ENCODE peak calls at places on chromosomes 4 and X, in four cellular contexts. Q, Y, F and W are unnamed samples.

GRCh38 chrX:85964744-85965143 is 82.6 kb downstream of the CHM start:
- DNase-seq in Y (no peak), F (no peak), Q (no peak), W (no peak)

GRCh38 chr4:82913305-82913704 is 12.8 kb downstream of the THAP9 start:
- DNase-seq in Q (no peak), Y (no peak), F (no peak), W (no peak)

GRCh38 chrX:71378752-71379151 is 12.6 kb downstream of the TAF1 start:
- DNase-seq in F (no peak), Y (no peak), Q (no peak), W (no peak)

GRCh38 chr4:68410149-68410548 is 37.1 kb upstream of the TMPRSS11E start:
- DNase-seq in Q (no peak), F (no peak), Y (no peak), W (no peak)

GRCh38 chr4:70334681-70335080 is at the start of gene CABS1:
- DNase-seq in F (no peak), Y (no peak), Q (no peak), W (no peak)

GRCh38 chr4:20984011-20984836 is 284.0 kb downstream of the PACRGL start:
- DNase-seq in F (no peak), Y (no peak), Q (peak), W (no peak)

GRCh38 chr4:80710748-80711451 is 319.6 kb upstream of the BMP3 start:
- DNase-seq in Q (no peak), F (no peak), Y (no peak), W (no peak)

GRCh38 chr4:151806511-151806927 is 45.7 kb upstream of the GATB start:
- DNase-seq in Q (no peak), Y (no peak), F (no peak), W (no peak)

GRCh38 chrX:110795645-110796510 is at the start of gene CHRDL1:
- DNase-seq in Q (peak), Y (no peak), F (no peak), W (peak)